ENCODE peak calls at places on chromosomes 5 and 9, in six cellular contexts. R, H, C, U, A and P are unnamed samples.
A peak's percentile ranks its signal among the peaks of the same experiment; 100 is the strongest.

GRCh38 chr5:142246263-142246662 is 78.6 kb downstream of the SPRY4 start:
- DNase-seq in R (no peak), H (peak; percentile 24), C (peak; percentile 67), U (peak; percentile 41), A (no peak), P (no peak)

GRCh38 chr9:101311759-101312420 is 72.9 kb downstream of the BAAT start:
- DNase-seq in R (no peak), H (peak; percentile 33), C (peak; percentile 76), U (peak; percentile 78), A (no peak), P (peak; percentile 38)

GRCh38 chr5:172407861-172408260 is 46.5 kb downstream of the SH3PXD2B start:
- DNase-seq in R (no peak), H (no peak), C (peak; percentile 85), U (no peak), A (no peak), P (no peak)

GRCh38 chr5:121640298-121640697 is 211.4 kb upstream of the FTMT start:
- DNase-seq in R (no peak), H (no peak), C (no peak), U (no peak), A (no peak), P (no peak)

GRCh38 chr5:159965031-159965837 is 43.7 kb upstream of the TTC1 start:
- DNase-seq in R (peak; percentile 76), H (no peak), C (peak; percentile 72), U (no peak), A (peak; percentile 64), P (peak; percentile 69)

GRCh38 chr9:79524266-79524665 is 47.5 kb upstream of the TLE4 start:
- DNase-seq in R (no peak), H (peak; percentile 8), C (peak; percentile 55), U (no peak), A (no peak), P (no peak)

GRCh38 chr9:6782981-6783380 is 25.2 kb downstream of the KDM4C start:
- DNase-seq in R (no peak), H (no peak), C (no peak), U (no peak), A (peak; percentile 21), P (no peak)

GRCh38 chr5:93340881-93341280 is 240.1 kb downstream of the NR2F1-AS1 start:
- DNase-seq in R (no peak), H (no peak), C (no peak), U (no peak), A (no peak), P (peak; percentile 62)

GRCh38 chr9:100322954-100323536 is 29.7 kb downstream of the TEX10 start:
- DNase-seq in R (peak; percentile 40), H (no peak), C (peak; percentile 56), U (peak; percentile 21), A (no peak), P (peak; percentile 27)

GRCh38 chr5:134079748-134080581 is 34.5 kb upstream of the TCF7 start:
- DNase-seq in R (no peak), H (no peak), C (no peak), U (no peak), A (peak; percentile 83), P (no peak)

GRCh38 chr9:74122661-74123060 is 374.5 kb upstream of the RORB start:
- DNase-seq in R (no peak), H (no peak), C (no peak), U (no peak), A (no peak), P (no peak)

GRCh38 chr5:150497274-150497988 is 10.5 kb upstream of the NDST1 start:
- DNase-seq in R (peak; percentile 62), H (peak; percentile 79), C (peak; percentile 94), U (peak; percentile 38), A (no peak), P (peak; percentile 48)

GRCh38 chr5:132751444-132751843 is 4.2 kb downstream of the CCNI2 start:
- DNase-seq in R (no peak), H (no peak), C (peak; percentile 28), U (no peak), A (no peak), P (no peak)

GRCh38 chr9:5622019-5622418 is 6.9 kb upstream of the RIC1 start:
- DNase-seq in R (no peak), H (no peak), C (peak; percentile 81), U (no peak), A (no peak), P (no peak)

GRCh38 chr9:130263601-130264413 is 1.8 kb upstream of the HMCN2 start:
- DNase-seq in R (no peak), H (peak; percentile 3), C (no peak), U (no peak), A (no peak), P (peak; percentile 46)

GRCh38 chr9:91126761-91127420 is 234.8 kb downstream of the AUH start:
- DNase-seq in R (no peak), H (no peak), C (peak; percentile 22), U (no peak), A (no peak), P (no peak)

GRCh38 chr5:126931968-126932622 is 98.3 kb downstream of the MARCHF3 start:
- DNase-seq in R (no peak), H (no peak), C (no peak), U (no peak), A (no peak), P (no peak)

GRCh38 chr5:78287833-78288232 is 6.7 kb downstream of the AP3B1 start:
- DNase-seq in R (no peak), H (no peak), C (peak; percentile 70), U (no peak), A (no peak), P (no peak)

GRCh38 chr5:43638556-43638955 is 35.6 kb downstream of the NNT start:
- DNase-seq in R (no peak), H (no peak), C (no peak), U (no peak), A (no peak), P (no peak)

GRCh38 chr5:89932771-89933181 is 476.8 kb downstream of the CETN3 start:
- DNase-seq in R (no peak), H (no peak), C (no peak), U (no peak), A (no peak), P (no peak)

GRCh38 chr5:55604611-55605067 is 69.9 kb upstream of the PLPP1 start:
- DNase-seq in R (no peak), H (no peak), C (peak; percentile 71), U (no peak), A (no peak), P (no peak)

GRCh38 chr9:137948642-137949041 is 71.1 kb downstream of the CACNA1B start:
- DNase-seq in R (no peak), H (no peak), C (no peak), U (no peak), A (no peak), P (no peak)

GRCh38 chr5:143054480-143054941 is 284.3 kb downstream of the ARHGAP26 start:
- DNase-seq in R (no peak), H (no peak), C (no peak), U (no peak), A (no peak), P (no peak)

GRCh38 chr9:89046832-89047231 is 55.6 kb downstream of the S1PR3 start:
- DNase-seq in R (no peak), H (no peak), C (peak; percentile 67), U (no peak), A (no peak), P (no peak)

GRCh38 chr9:16068476-16068875 is 515.6 kb downstream of the CCDC171 start:
- DNase-seq in R (no peak), H (no peak), C (peak; percentile 79), U (no peak), A (no peak), P (no peak)

GRCh38 chr9:83330207-83331196 is 207.7 kb downstream of the FRMD3 start:
- DNase-seq in R (no peak), H (no peak), C (no peak), U (no peak), A (no peak), P (no peak)

GRCh38 chr5:123813251-123813650 is 301.3 kb downstream of the CSNK1G3 start:
- DNase-seq in R (no peak), H (no peak), C (peak; percentile 25), U (no peak), A (no peak), P (no peak)

GRCh38 chr9:126514037-126514821 is 99.5 kb upstream of the LMX1B start:
- DNase-seq in R (peak; percentile 83), H (no peak), C (no peak), U (peak; percentile 75), A (peak; percentile 86), P (peak; percentile 92)

GRCh38 chr5:24691073-24691472 is 46.3 kb upstream of the CDH10 start:
- DNase-seq in R (no peak), H (no peak), C (no peak), U (no peak), A (no peak), P (no peak)

GRCh38 chr9:36053971-36054370 is 17.3 kb downstream of the RECK start:
- DNase-seq in R (no peak), H (no peak), C (no peak), U (no peak), A (no peak), P (no peak)

GRCh38 chr9:131178382-131178781 is 53.0 kb downstream of the NUP214 start:
- DNase-seq in R (peak; percentile 89), H (no peak), C (peak; percentile 63), U (peak; percentile 29), A (peak; percentile 89), P (peak; percentile 83)

GRCh38 chr9:93292664-93293328 is 108.9 kb downstream of the WNK2 start:
- DNase-seq in R (no peak), H (no peak), C (no peak), U (no peak), A (no peak), P (no peak)